ENCODE peak calls at places on chromosomes 6 and 20, in six cellular contexts. B is brain microvascular endothelial cell, P is nephron progenitor cell, E is cardiac fibroblast, Z is heart right ventricle, X is ovary. R is an unnamed sample.

GRCh38 chr6:2055914-2056313 is 189.5 kb downstream of the GMDS start:
- DNase-seq in B (no peak), P (no peak), E (no peak), Z (no peak), X (no peak), R (no peak)

GRCh38 chr20:60653111-60653845 is 598.8 kb upstream of the CDH4 start:
- DNase-seq in B (no peak), P (no peak), E (no peak), Z (no peak), X (no peak), R (no peak)

GRCh38 chr6:31763617-31763940 is 1.1 kb downstream of the SAPCD1 start:
- DNase-seq in B (no peak), P (no peak), E (peak; percentile 44), Z (no peak), X (no peak), R (no peak)

GRCh38 chr6:17816921-17817611 is 110.3 kb upstream of the NUP153 start:
- DNase-seq in B (no peak), P (no peak), E (peak; percentile 32), Z (no peak), X (no peak), R (no peak)

GRCh38 chr6:158707826-158708225 is 58.0 kb downstream of the SYTL3 start:
- DNase-seq in B (no peak), P (no peak), E (peak; percentile 34), Z (no peak), X (no peak), R (no peak)

GRCh38 chr6:167998206-167998605 is 735 bp downstream of the KIF25 start:
- DNase-seq in B (no peak), P (no peak), E (no peak), Z (no peak), X (no peak), R (no peak)

GRCh38 chr20:58043122-58043865 is 185.2 kb downstream of the ANKRD60 start:
- DNase-seq in B (no peak), P (no peak), E (no peak), Z (no peak), X (no peak), R (no peak)

GRCh38 chr6:107115695-107116327 is 496 bp upstream of the BEND3 start:
- DNase-seq in B (peak; percentile 36), P (peak; percentile 84), E (peak; percentile 30), Z (peak; percentile 26), X (peak; percentile 48), R (peak; percentile 81)

GRCh38 chr6:149900620-149901443 is 2.9 kb upstream of the RAET1E start:
- DNase-seq in B (no peak), P (no peak), E (no peak), Z (no peak), X (peak; percentile 25), R (no peak)

GRCh38 chr20:51346686-51347485 is 195.6 kb downstream of the NFATC2 start:
- DNase-seq in B (peak; percentile 81), P (no peak), E (peak; percentile 90), Z (no peak), X (no peak), R (no peak)

GRCh38 chr6:130933712-130934200 is 106.5 kb downstream of the SMLR1 start:
- DNase-seq in B (peak; percentile 33), P (no peak), E (peak; percentile 26), Z (no peak), X (no peak), R (no peak)

GRCh38 chr6:37481793-37482192 is 17.9 kb downstream of the CCDC167 start:
- DNase-seq in B (no peak), P (peak; percentile 60), E (no peak), Z (no peak), X (no peak), R (no peak)

GRCh38 chr20:14445310-14445709 is 107.9 kb upstream of the FLRT3 start:
- DNase-seq in B (peak; percentile 7), P (no peak), E (peak; percentile 21), Z (no peak), X (no peak), R (no peak)

GRCh38 chr20:571754-572331 is 28.3 kb upstream of the CSNK2A1 start:
- DNase-seq in B (no peak), P (peak; percentile 66), E (peak; percentile 10), Z (peak; percentile 90), X (peak; percentile 75), R (no peak)

GRCh38 chr6:34146801-34147592 is 1.1 kb upstream of the GRM4 start:
- DNase-seq in B (no peak), P (no peak), E (peak; percentile 67), Z (no peak), X (no peak), R (no peak)

GRCh38 chr6:118565317-118565960 is 17.3 kb downstream of the PLN start:
- DNase-seq in B (no peak), P (no peak), E (no peak), Z (no peak), X (no peak), R (no peak)

GRCh38 chr20:4084096-4084495 is 68.7 kb upstream of the RNF24 start:
- DNase-seq in B (no peak), P (no peak), E (no peak), Z (no peak), X (no peak), R (no peak)

GRCh38 chr6:163667372-163668060 is 253.0 kb downstream of the QKI start:
- DNase-seq in B (peak; percentile 14), P (no peak), E (peak; percentile 10), Z (no peak), X (no peak), R (no peak)

GRCh38 chr6:22236626-22237414 is 60.0 kb downstream of the PRL start:
- DNase-seq in B (peak; percentile 96), P (no peak), E (peak; percentile 94), Z (no peak), X (no peak), R (no peak)

GRCh38 chr6:14397518-14397901 is 279.9 kb downstream of the CD83 start:
- DNase-seq in B (no peak), P (no peak), E (no peak), Z (no peak), X (no peak), R (no peak)

GRCh38 chr6:31898200-31899011 is 908 bp upstream of the EHMT2 start:
- DNase-seq in B (no peak), P (peak; percentile 12), E (peak; percentile 56), Z (no peak), X (no peak), R (no peak)

GRCh38 chr6:169961772-169962561 is 210.5 kb downstream of the ERMARD start:
- DNase-seq in B (no peak), P (peak; percentile 71), E (no peak), Z (peak; percentile 53), X (peak; percentile 72), R (peak; percentile 69)

GRCh38 chr6:138428943-138429616 is 25.1 kb downstream of the HEBP2 start:
- DNase-seq in B (peak; percentile 39), P (no peak), E (peak; percentile 82), Z (no peak), X (no peak), R (no peak)

GRCh38 chr6:111105578-111105977 is 18.3 kb downstream of the SLC16A10 start:
- DNase-seq in B (no peak), P (no peak), E (peak; percentile 36), Z (peak; percentile 70), X (peak; percentile 61), R (no peak)

GRCh38 chr6:108771421-108771820 is 76.8 kb upstream of the ARMC2 start:
- DNase-seq in B (no peak), P (no peak), E (peak; percentile 20), Z (no peak), X (no peak), R (no peak)

GRCh38 chr20:34083137-34083536 is 28.9 kb downstream of the EIF2S2 start:
- DNase-seq in B (peak; percentile 86), P (no peak), E (peak; percentile 96), Z (peak; percentile 78), X (peak; percentile 64), R (no peak)

GRCh38 chr6:46220351-46221220 is 49.8 kb upstream of the ENPP5 start:
- DNase-seq in B (no peak), P (no peak), E (peak; percentile 36), Z (no peak), X (no peak), R (no peak)

GRCh38 chr6:90297124-90297865 is 652 bp upstream of the BACH2 start:
- DNase-seq in B (no peak), P (no peak), E (no peak), Z (no peak), X (no peak), R (no peak)

DNA sequence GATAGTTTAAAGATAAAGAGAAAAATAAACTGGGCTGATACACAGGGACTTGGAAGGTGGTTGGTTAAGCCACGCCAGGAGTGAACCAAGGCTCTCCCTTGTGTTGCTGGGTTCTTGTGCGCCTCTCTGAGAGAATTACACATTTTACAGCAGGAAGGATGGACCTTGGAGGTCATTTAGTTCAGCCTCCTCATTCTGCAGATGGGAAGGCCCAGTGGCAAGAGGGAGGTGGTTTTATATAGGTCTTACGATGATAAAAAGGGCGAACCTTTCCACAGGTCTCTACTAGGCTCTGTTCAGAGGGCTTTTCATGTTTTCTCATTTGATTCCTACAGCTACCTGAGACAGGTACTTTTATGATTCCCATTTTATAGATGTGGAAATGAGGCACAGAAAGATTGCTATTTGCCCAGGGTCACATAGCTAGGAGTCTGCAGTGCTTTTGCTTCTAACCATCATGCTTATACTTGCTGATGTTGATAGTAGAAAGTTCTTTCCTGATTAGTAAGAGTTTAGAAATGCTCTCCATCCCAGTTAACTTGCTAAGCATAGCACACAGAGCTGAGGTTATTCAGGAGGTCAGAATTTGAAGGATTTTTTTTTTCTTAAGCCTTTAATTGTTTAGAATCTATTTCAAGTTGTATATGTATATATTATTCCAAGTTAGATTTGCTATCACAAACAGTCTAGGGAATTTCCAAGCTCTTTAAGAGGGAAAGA is 12.8 kb downstream of the HIVEP1 start:
- DNase-seq in B (peak; percentile 42), P (no peak), E (peak; percentile 57), Z (no peak), X (no peak), R (no peak)
- TF ChIP-seq CTCF in B (no peak), P (no peak), E (no peak), Z (no peak), X (no peak), R (no peak)

GRCh38 chr6:68632620-68633195 is 2.4 kb upstream of the ADGRB3 start:
- DNase-seq in B (no peak), P (no peak), E (no peak), Z (no peak), X (no peak), R (no peak)

GRCh38 chr6:68635706-68636513 is 828 bp downstream of the ADGRB3 start:
- DNase-seq in B (peak; percentile 3), P (peak; percentile 35), E (peak; percentile 42), Z (peak; percentile 14), X (peak; percentile 37), R (no peak)

GRCh38 chr6:68633654-68634502 is 1.2 kb upstream of the ADGRB3 start:
- DNase-seq in B (no peak), P (no peak), E (no peak), Z (no peak), X (no peak), R (no peak)

GRCh38 chr6:68635412-68635705 is 277 bp downstream of the ADGRB3 start:
- DNase-seq in B (no peak), P (no peak), E (no peak), Z (no peak), X (no peak), R (no peak)

GRCh38 chr6:68634503-68635411 is at the start of gene ADGRB3:
- DNase-seq in B (peak; percentile 64), P (peak; percentile 90), E (peak; percentile 73), Z (peak; percentile 83), X (peak; percentile 87), R (peak; percentile 83)
- TF ChIP-seq CTCF in B (peak; percentile 18), P (no peak), E (no peak), Z (no peak), X (no peak), R (peak; percentile 62)

GRCh38 chr6:147651249-147652063 is 143.0 kb downstream of the SAMD5 start:
- DNase-seq in B (peak; percentile 56), P (no peak), E (peak; percentile 6), Z (peak; percentile 28), X (no peak), R (no peak)
- TF ChIP-seq CTCF in B (peak; percentile 56), P (no peak), E (no peak), Z (peak; percentile 33), X (no peak), R (no peak)

GRCh38 chr20:19757487-19757972 is 528 bp upstream of the RIN2 start:
- DNase-seq in B (peak; percentile 59), P (peak; percentile 81), E (peak; percentile 69), Z (peak; percentile 91), X (peak; percentile 94), R (peak; percentile 80)
- TF ChIP-seq CTCF in B (no peak), P (no peak), E (no peak), Z (no peak), X (no peak), R (no peak)

R was measured in type B pancreatic cell.